ENCODE peak calls at places on chromosomes 11 and 22, in eight cellular contexts. L is tibial artery, W is colonic mucosa, D is SK-N-SH, Z is HAP-1, H is HCT116, Y is pancreas, Q is sigmoid colon. V is an unnamed sample.

GRCh38 chr11:30876656-30877371 is 290.7 kb upstream of the MPPED2 start:
- DNase-seq in H (no peak), W (no peak), L (no peak), Y (no peak), Z (no peak), D (no peak), Q (no peak), V (no peak)

GRCh38 chr11:43392713-43393112 is 34.0 kb downstream of the TTC17 start:
- DNase-seq in W (no peak), L (no peak), Y (no peak), Z (no peak), H (no peak), D (no peak), Q (no peak), V (no peak)

GRCh38 chr22:17315310-17315709 is 54.0 kb upstream of the CECR2 start:
- DNase-seq in L (no peak), H (no peak), W (no peak), Y (no peak), Q (no peak), D (no peak), Z (no peak), V (no peak)

GRCh38 chr22:44413211-44413610 is 84.8 kb downstream of the RTL6 start:
- DNase-seq in W (no peak), Y (no peak), H (no peak), Z (no peak), L (no peak), D (no peak), Q (peak; percentile 28), V (peak; percentile 11)

GRCh38 chr11:58905141-58905715 is 34.1 kb upstream of the GLYATL1 start:
- DNase-seq in Y (no peak), W (peak; percentile 41), Q (no peak), L (peak; percentile 31), Z (no peak), H (no peak), D (peak; percentile 75), V (peak; percentile 87)

GRCh38 chr11:106304274-106304673 is 226.8 kb downstream of the AASDHPPT start:
- DNase-seq in L (no peak), Q (no peak), Y (no peak), W (no peak), Z (no peak), H (no peak), D (no peak), V (no peak)

GRCh38 chr22:28019360-28019759 is 100.3 kb upstream of the PITPNB start:
- DNase-seq in W (no peak), Q (peak; percentile 61), Y (no peak), L (peak; percentile 19), Z (peak; percentile 3), H (no peak), D (no peak), V (no peak)

GRCh38 chr11:10807629-10808552 is 835 bp downstream of the EIF4G2 start:
- DNase-seq in Q (peak; percentile 85), W (peak; percentile 61), Y (peak; percentile 73), Z (peak; percentile 76), H (no peak), D (peak; percentile 58), L (peak; percentile 70), V (peak; percentile 67)

GRCh38 chr11:110174645-110175310 is 81.6 kb downstream of the ZC3H12C start:
- DNase-seq in Q (no peak), W (no peak), D (no peak), L (no peak), H (no peak), Z (no peak), Y (no peak), V (no peak)

GRCh38 chr11:70153133-70153727 is 49.9 kb upstream of the FADD start:
- DNase-seq in Z (no peak), H (no peak), Q (no peak), W (no peak), Y (no peak), D (no peak), L (no peak), V (no peak)

GRCh38 chr11:88169481-88169880 is 5.8 kb downstream of the RAB38 start:
- DNase-seq in Z (no peak), H (no peak), Y (no peak), L (no peak), D (no peak), Q (no peak), W (no peak), V (no peak)

GRCh38 chr11:86588566-86589090 is 83.8 kb downstream of the ME3 start:
- DNase-seq in W (no peak), Y (no peak), Q (no peak), D (no peak), L (no peak), Z (peak; percentile 61), H (no peak), V (peak; percentile 65)

GRCh38 chr11:112302226-112302868 is 41.7 kb upstream of the PLET1 start:
- DNase-seq in Q (no peak), Z (no peak), L (no peak), D (no peak), Y (no peak), H (no peak), W (no peak), V (no peak)

GRCh38 chr11:108680267-108680666 is 15.4 kb downstream of the DDX10 start:
- DNase-seq in H (no peak), D (no peak), W (no peak), L (no peak), Y (no peak), Q (no peak), Z (no peak), V (no peak)

GRCh38 chr11:99449345-99449744 is 428.6 kb downstream of the CNTN5 start:
- DNase-seq in Q (no peak), D (no peak), Y (no peak), L (no peak), H (no peak), W (no peak), Z (no peak), V (no peak)

GRCh38 chr22:33766056-33766455 is 154.2 kb downstream of the LARGE1 start:
- DNase-seq in H (no peak), Z (no peak), Q (no peak), W (no peak), Y (no peak), D (no peak), L (no peak), V (no peak)

GRCh38 chr11:17386331-17387084 is 2.0 kb downstream of the KCNJ11 start:
- DNase-seq in L (peak; percentile 47), Z (peak; percentile 76), W (peak; percentile 58), Y (peak; percentile 76), Q (no peak), H (peak; percentile 18), D (peak; percentile 74), V (peak; percentile 89)
- H3K4me1 ChIP-seq in L (peaks cover 39% of the 10 kb centered on the region), Z (no peaks in the 10 kb centered on the region), W (peaks cover 4% of the 10 kb centered on the region), Y (peaks cover 4% of the 10 kb centered on the region), Q (peaks cover 18% of the 10 kb centered on the region), H (peaks cover 19% of the 10 kb centered on the region), D (no peaks in the 10 kb centered on the region), V (no peaks in the 10 kb centered on the region)

DNA sequence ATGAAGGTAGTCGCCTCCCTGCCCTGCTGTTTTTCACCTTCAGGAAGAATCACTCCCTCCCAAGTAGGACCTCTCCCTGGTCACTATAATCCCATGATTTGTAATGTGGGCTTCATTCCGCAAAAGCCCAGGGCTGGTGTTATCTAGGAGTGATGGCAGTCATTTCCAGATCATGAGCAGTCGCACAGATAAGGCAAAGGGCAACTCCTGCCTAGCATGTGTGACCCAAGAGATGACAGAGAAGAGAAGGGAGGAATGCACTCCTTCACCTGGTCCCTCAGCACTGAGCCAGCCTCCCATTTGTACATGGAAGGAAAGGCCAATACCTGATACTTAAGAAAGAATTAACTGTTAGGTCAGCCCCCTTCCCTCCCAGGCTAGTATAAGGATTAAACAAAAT is 102.9 kb downstream of the RPL27A start:
- DNase-seq in Z (no peak), L (no peak), Y (no peak), Q (no peak), D (peak; percentile 39), W (no peak), H (no peak), V (peak; percentile 33)
- H3K4me1 ChIP-seq in Z (peaks cover 12% of the 10 kb centered on the region), L (peaks cover 69% of the 10 kb centered on the region), Y (peaks cover 12% of the 10 kb centered on the region), Q (peaks cover 97% of the 10 kb centered on the region), D (no peaks in the 10 kb centered on the region), W (no peaks in the 10 kb centered on the region), H (no peaks in the 10 kb centered on the region), V (peaks cover 6% of the 10 kb centered on the region)

DNA sequence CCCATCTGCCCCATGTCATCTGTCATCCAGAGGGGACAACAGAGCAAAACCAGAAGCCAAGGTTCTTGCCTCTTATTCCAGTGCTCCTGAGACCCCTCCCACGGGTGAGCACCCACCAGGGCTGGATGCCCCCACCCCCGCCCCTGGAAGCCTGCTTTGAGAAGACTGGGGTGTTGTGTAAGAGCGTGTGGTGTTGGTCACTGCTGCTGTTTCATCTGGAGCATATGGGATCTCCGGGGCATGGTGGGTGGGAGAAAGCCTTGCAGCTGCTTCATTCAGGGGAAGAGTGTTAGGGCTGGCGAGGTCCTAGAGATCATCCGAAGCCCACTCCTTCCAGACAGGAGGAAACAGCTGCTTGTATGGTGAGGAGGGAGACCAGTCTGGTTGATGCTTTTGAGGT is 54.1 kb downstream of the CHRDL2 start:
- DNase-seq in Z (peak; percentile 2), W (peak; percentile 2), Q (no peak), H (no peak), Y (no peak), D (no peak), L (no peak), V (peak; percentile 27)
- H3K4me1 ChIP-seq in Z (peaks cover 3% of the 10 kb centered on the region), W (no peaks in the 10 kb centered on the region), Q (peaks cover 47% of the 10 kb centered on the region), H (no peaks in the 10 kb centered on the region), Y (peaks cover 12% of the 10 kb centered on the region), D (peaks cover 14% of the 10 kb centered on the region), L (peaks cover 28% of the 10 kb centered on the region), V (no peaks in the 10 kb centered on the region)

GRCh38 chr11:118435233-118435892 is 929 bp upstream of the KMT2A start:
- DNase-seq in Z (peak; percentile 96), L (peak; percentile 31), Q (peak; percentile 72), Y (peak; percentile 59), W (peak; percentile 63), H (peak; percentile 18), D (peak; percentile 83), V (peak; percentile 92)

GRCh38 chr11:118437046-118437735 is 899 bp downstream of the KMT2A start:
- DNase-seq in Q (peak; percentile 80), H (no peak), D (peak; percentile 57), L (peak; percentile 61), Z (peak; percentile 68), Y (peak; percentile 66), W (peak; percentile 64), V (peak; percentile 87)

GRCh38 chr11:118436639-118437045 is 350 bp downstream of the KMT2A start:
- DNase-seq in W (no peak), Y (peak; percentile 66), D (no peak), H (no peak), Q (peak; percentile 60), L (peak; percentile 21), Z (peak; percentile 45), V (peak; percentile 73)

GRCh38 chr11:118434553-118435232 is 1.6 kb upstream of the KMT2A start:
- DNase-seq in H (no peak), W (peak; percentile 42), Q (peak; percentile 67), L (peak; percentile 35), D (no peak), Y (peak; percentile 42), Z (no peak), V (peak; percentile 86)

DNA sequence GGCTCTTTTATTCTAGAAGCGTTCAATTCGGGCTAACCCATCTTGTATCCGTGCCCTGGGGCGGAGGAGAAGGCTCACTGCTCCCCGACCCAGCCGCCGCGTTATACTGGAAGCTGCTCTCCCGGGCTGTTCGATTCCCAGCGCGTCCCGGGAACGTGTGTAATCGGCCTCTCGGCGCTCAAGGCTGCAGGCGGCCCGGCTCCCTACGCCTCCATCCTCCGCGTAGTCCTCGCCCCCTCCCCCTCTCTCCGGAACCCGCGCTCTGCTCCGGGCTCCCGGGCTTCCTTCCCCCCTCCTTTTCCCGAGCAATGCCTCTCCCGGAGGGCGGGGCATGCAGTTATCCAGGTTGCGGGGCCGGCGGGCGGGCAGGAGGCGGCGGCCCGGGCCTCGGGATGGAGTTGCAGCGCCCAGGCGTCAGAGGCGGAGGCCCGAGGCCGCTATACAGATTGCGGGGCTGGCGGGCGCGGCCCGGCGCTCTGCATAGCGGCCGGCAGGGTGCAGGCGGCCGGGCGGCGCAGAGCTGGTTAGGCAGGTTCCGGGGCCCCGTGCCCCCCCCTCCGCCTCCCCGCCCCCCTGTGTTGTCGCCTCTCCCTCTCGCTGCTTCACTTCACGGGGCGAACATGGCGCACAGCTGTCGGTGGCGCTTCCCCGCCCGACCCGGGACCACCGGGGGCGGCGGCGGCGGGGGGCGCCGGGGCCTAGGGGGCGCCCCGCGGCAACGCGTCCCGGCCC is at the start of gene KMT2A:
- DNase-seq in H (peak; percentile 90), Y (peak; percentile 100), Q (peak; percentile 99), D (peak; percentile 96), Z (peak; percentile 100), W (peak; percentile 98), L (peak; percentile 96), V (peak; percentile 99)
- H3K4me1 ChIP-seq in H (peaks cover 27% of the 10 kb centered on the region), Y (peaks cover 12% of the 10 kb centered on the region), Q (peaks cover 47% of the 10 kb centered on the region), D (peaks cover 23% of the 10 kb centered on the region), Z (peaks cover 26% of the 10 kb centered on the region), W (no peaks in the 10 kb centered on the region), L (peaks cover 42% of the 10 kb centered on the region), V (no peaks in the 10 kb centered on the region)

V was measured in endodermal cell.